ENCODE peak calls at places on chromosomes 13 and 19, in nine cellular contexts. G, S, Q, J, W, X, P, N and V are unnamed samples.

GRCh38 chr13:50081106-50081898 is 66.1 kb downstream of the KCNRG start:
- DNase-seq in S (peak), J (peak), N (peak), Q (peak), X (peak), G (peak), P (no peak), W (peak), V (peak)

GRCh38 chr19:1856698-1857603 is 6.4 kb downstream of the KLF16 start:
- DNase-seq in X (peak), S (no peak), Q (peak), J (no peak), N (peak), G (no peak), P (no peak), W (peak), V (peak)

GRCh38 chr13:49322702-49323101 is 75.0 kb downstream of the CDADC1 start:
- DNase-seq in S (no peak), X (no peak), P (no peak), J (no peak), G (no peak), N (no peak), Q (no peak), W (no peak), V (no peak)

GRCh38 chr19:1046836-1047695 is 7.2 kb downstream of the ABCA7 start:
- DNase-seq in S (no peak), P (no peak), G (no peak), N (no peak), J (no peak), Q (no peak), X (no peak), W (no peak), V (no peak)

GRCh38 chr13:45325806-45326205 is 15.2 kb downstream of the TPT1 start:
- DNase-seq in N (no peak), W (peak), X (no peak), P (no peak), Q (no peak), J (no peak), S (no peak), G (no peak), V (peak)

GRCh38 chr13:41931337-41931736 is 29.6 kb downstream of the VWA8 start:
- DNase-seq in J (no peak), Q (no peak), N (no peak), P (no peak), W (no peak), G (no peak), S (no peak), X (no peak), V (no peak)

GRCh38 chr19:19171821-19172532 is 1.9 kb upstream of the MEF2B start:
- DNase-seq in G (no peak), J (no peak), Q (no peak), S (no peak), N (no peak), X (no peak), W (no peak), P (no peak), V (no peak)

GRCh38 chr19:55165952-55166529 is 372 bp downstream of the DNAAF3 start:
- DNase-seq in P (no peak), X (peak), Q (no peak), S (no peak), G (peak), N (peak), J (no peak), W (peak), V (peak)

GRCh38 chr13:46572758-46573384 is 19.9 kb downstream of the LRCH1 start:
- DNase-seq in S (no peak), J (no peak), N (no peak), W (no peak), X (no peak), P (no peak), G (no peak), Q (no peak), V (no peak)

GRCh38 chr19:58400638-58400915 is 5.1 kb downstream of the RNF225 start:
- DNase-seq in G (no peak), N (no peak), W (no peak), S (no peak), Q (no peak), P (no peak), J (no peak), X (no peak), V (no peak)

GRCh38 chr19:33444238-33444992 is 70.9 kb downstream of the CEBPG start:
- DNase-seq in Q (peak), S (no peak), N (no peak), W (peak), P (no peak), G (no peak), X (no peak), J (no peak), V (no peak)

GRCh38 chr19:35742121-35742724 is at the start of gene IGFLR1:
- DNase-seq in G (no peak), P (no peak), S (peak), Q (no peak), X (peak), J (no peak), N (peak), W (no peak), V (no peak)

GRCh38 chr19:5497297-5497696 is 42.1 kb downstream of the ZNRF4 start:
- DNase-seq in X (no peak), G (no peak), Q (no peak), N (no peak), J (no peak), S (no peak), P (no peak), W (no peak), V (no peak)

GRCh38 chr13:66225071-66225470 is 1005.1 kb downstream of the PCDH9 start:
- DNase-seq in J (no peak), P (no peak), X (no peak), G (no peak), S (no peak), N (no peak), W (no peak), Q (no peak), V (no peak)

GRCh38 chr13:44416297-44416696 is 42.7 kb downstream of the SERP2 start:
- DNase-seq in X (no peak), J (no peak), Q (no peak), S (no peak), N (no peak), P (no peak), G (no peak), W (no peak), V (no peak)

GRCh38 chr19:6516018-6516658 is 14.0 kb upstream of the TUBB4A start:
- DNase-seq in G (peak), N (peak), S (peak), J (peak), P (peak), W (peak), X (peak), Q (peak), V (peak)

GRCh38 chr19:53977991-53978731 is 13.3 kb upstream of the CACNG6 start:
- DNase-seq in J (peak), X (no peak), N (no peak), P (peak), G (no peak), Q (peak), W (peak), S (no peak), V (no peak)

GRCh38 chr19:41995959-41996797 is 2.1 kb upstream of the ATP1A3 start:
- DNase-seq in S (no peak), W (no peak), Q (no peak), G (peak), X (no peak), J (no peak), P (no peak), N (no peak), V (no peak)

GRCh38 chr19:10760268-10760944 is 42.5 kb downstream of the DNM2 start:
- DNase-seq in Q (no peak), G (peak), P (no peak), S (no peak), N (peak), J (peak), W (no peak), X (no peak), V (no peak)

GRCh38 chr19:57515218-57515617 is 11.9 kb upstream of the ZNF549 start:
- DNase-seq in S (no peak), W (no peak), J (no peak), N (no peak), P (no peak), Q (no peak), X (no peak), G (no peak), V (no peak)

GRCh38 chr13:108218044-108218974 is at the start of gene ABHD13:
- DNase-seq in X (peak), W (peak), P (peak), S (peak), N (peak), G (peak), Q (peak), J (peak), V (peak)

GRCh38 chr19:18514800-18515682 is 6.8 kb downstream of the ELL start:
- DNase-seq in W (peak), G (no peak), J (no peak), Q (peak), S (no peak), X (peak), N (peak), P (no peak), V (peak)

GRCh38 chr19:17527326-17527725 is 15.9 kb downstream of the PGLS start:
- DNase-seq in S (no peak), W (no peak), P (no peak), J (no peak), G (no peak), X (no peak), N (no peak), Q (no peak), V (no peak)

GRCh38 chr13:51729853-51730553 is 74.0 kb downstream of the DHRS12 start:
- DNase-seq in W (no peak), S (no peak), X (no peak), N (no peak), J (peak), Q (peak), P (no peak), G (no peak), V (peak)

GRCh38 chr13:95564091-95564490 is 11.6 kb downstream of the CLDN10 start:
- DNase-seq in S (no peak), P (no peak), X (no peak), N (no peak), Q (no peak), J (no peak), G (no peak), W (no peak), V (no peak)

GRCh38 chr19:55406869-55407624 is 541 bp downstream of the UBE2S start:
- DNase-seq in P (no peak), S (peak), X (peak), Q (peak), W (peak), J (no peak), G (peak), N (peak), V (peak)

GRCh38 chr13:33782631-33783030 is 35.3 kb upstream of the RFC3 start:
- DNase-seq in Q (no peak), J (no peak), G (no peak), P (no peak), W (no peak), X (no peak), S (no peak), N (no peak), V (no peak)

GRCh38 chr19:14091086-14091884 is 734 bp upstream of the SAMD1 start:
- DNase-seq in J (no peak), W (no peak), G (no peak), N (peak), S (no peak), Q (no peak), X (no peak), P (peak), V (peak)

GRCh38 chr13:43360911-43361605 is 337.7 kb downstream of the DNAJC15 start:
- DNase-seq in P (no peak), W (no peak), X (no peak), S (no peak), J (no peak), N (no peak), G (no peak), Q (no peak), V (no peak)

GRCh38 chr13:37023871-37024270 is 23.3 kb downstream of the EXOSC8 start:
- DNase-seq in J (no peak), S (no peak), Q (no peak), W (no peak), X (no peak), G (no peak), N (no peak), P (no peak), V (no peak)

GRCh38 chr13:98717256-98717655 is 35.2 kb downstream of the SLC15A1 start:
- DNase-seq in G (no peak), P (no peak), Q (no peak), J (no peak), W (no peak), S (no peak), X (no peak), N (no peak), V (no peak)

GRCh38 chr19:4482721-4483120 is 10.6 kb downstream of the HDGFL2 start:
- DNase-seq in X (no peak), W (no peak), P (no peak), S (no peak), J (no peak), Q (no peak), G (no peak), N (no peak), V (no peak)